ENCODE peak calls at places on chromosomes 13 and 19, in seven cellular contexts. One of them, this sample, is unnamed.

GRCh38 chr13:61880576-61881283 is 465.1 kb upstream of the PCDH20 start:
- DNase-seq in GM12878: no peak
- DNase-seq in ovary: no peak
- DNase-seq in adrenal gland: no peak
- DNase-seq in breast epithelium: no peak
- DNase-seq in CD8-positive, alpha-beta memory T cell: no peak
- DNase-seq in PC-3: peak; percentile 33
- DNase-seq in this sample: no peak

GRCh38 chr13:75355609-75356008 is 126.4 kb downstream of the TBC1D4 start:
- DNase-seq in GM12878: no peak
- DNase-seq in ovary: no peak
- DNase-seq in adrenal gland: no peak
- DNase-seq in breast epithelium: no peak
- DNase-seq in CD8-positive, alpha-beta memory T cell: no peak
- DNase-seq in PC-3: no peak
- DNase-seq in this sample: no peak

GRCh38 chr13:74886496-74886895 is 595.5 kb downstream of the TBC1D4 start:
- DNase-seq in GM12878: no peak
- DNase-seq in ovary: no peak
- DNase-seq in adrenal gland: no peak
- DNase-seq in breast epithelium: no peak
- DNase-seq in CD8-positive, alpha-beta memory T cell: no peak
- DNase-seq in PC-3: peak; percentile 80
- DNase-seq in this sample: no peak

GRCh38 chr13:93080587-93080986 is 146.0 kb upstream of the GPC6 start:
- DNase-seq in GM12878: no peak
- DNase-seq in ovary: no peak
- DNase-seq in adrenal gland: no peak
- DNase-seq in breast epithelium: no peak
- DNase-seq in CD8-positive, alpha-beta memory T cell: no peak
- DNase-seq in PC-3: peak; percentile 40
- DNase-seq in this sample: no peak

GRCh38 chr19:34314437-34315313 is 50.3 kb upstream of the GPI start:
- DNase-seq in GM12878: peak; percentile 32
- DNase-seq in ovary: no peak
- DNase-seq in adrenal gland: no peak
- DNase-seq in breast epithelium: no peak
- DNase-seq in CD8-positive, alpha-beta memory T cell: no peak
- DNase-seq in PC-3: no peak
- DNase-seq in this sample: no peak

GRCh38 chr13:27012482-27013197 is 159.0 kb downstream of the USP12 start:
- DNase-seq in GM12878: no peak
- DNase-seq in ovary: no peak
- DNase-seq in adrenal gland: no peak
- DNase-seq in breast epithelium: no peak
- DNase-seq in CD8-positive, alpha-beta memory T cell: no peak
- DNase-seq in PC-3: peak; percentile 59
- DNase-seq in this sample: no peak

GRCh38 chr19:51259348-51260245 is 8.7 kb downstream of the SIGLECL1 start:
- DNase-seq in GM12878: peak; percentile 12
- DNase-seq in ovary: no peak
- DNase-seq in adrenal gland: peak; percentile 45
- DNase-seq in breast epithelium: no peak
- DNase-seq in CD8-positive, alpha-beta memory T cell: no peak
- DNase-seq in PC-3: peak; percentile 78
- DNase-seq in this sample: peak; percentile 16

GRCh38 chr13:31038834-31039552 is 106.5 kb downstream of the TEX26 start:
- DNase-seq in GM12878: peak; percentile 84
- DNase-seq in ovary: no peak
- DNase-seq in adrenal gland: no peak
- DNase-seq in breast epithelium: no peak
- DNase-seq in CD8-positive, alpha-beta memory T cell: no peak
- DNase-seq in PC-3: peak; percentile 63
- DNase-seq in this sample: no peak

GRCh38 chr13:43884221-43884620 is 4.5 kb downstream of the LACC1 start:
- DNase-seq in GM12878: no peak
- DNase-seq in ovary: no peak
- DNase-seq in adrenal gland: no peak
- DNase-seq in breast epithelium: no peak
- DNase-seq in CD8-positive, alpha-beta memory T cell: no peak
- DNase-seq in PC-3: no peak
- DNase-seq in this sample: no peak

GRCh38 chr19:16877581-16877980 is 11.2 kb upstream of the F2RL3 start:
- DNase-seq in GM12878: no peak
- DNase-seq in ovary: no peak
- DNase-seq in adrenal gland: no peak
- DNase-seq in breast epithelium: no peak
- DNase-seq in CD8-positive, alpha-beta memory T cell: no peak
- DNase-seq in PC-3: no peak
- DNase-seq in this sample: no peak

GRCh38 chr19:41311072-41311471 is 1.1 kb downstream of the CCDC97 start:
- DNase-seq in GM12878: no peak
- DNase-seq in ovary: no peak
- DNase-seq in adrenal gland: no peak
- DNase-seq in breast epithelium: no peak
- DNase-seq in CD8-positive, alpha-beta memory T cell: no peak
- DNase-seq in PC-3: no peak
- DNase-seq in this sample: peak; percentile 8

GRCh38 chr19:44942067-44942571 is at the start of gene APOC4:
- DNase-seq in GM12878: no peak
- DNase-seq in ovary: no peak
- DNase-seq in adrenal gland: no peak
- DNase-seq in breast epithelium: no peak
- DNase-seq in CD8-positive, alpha-beta memory T cell: no peak
- DNase-seq in PC-3: no peak
- DNase-seq in this sample: no peak

GRCh38 chr19:14505488-14506239 is 9.7 kb upstream of the GIPC1 start:
- DNase-seq in GM12878: no peak
- DNase-seq in ovary: no peak
- DNase-seq in adrenal gland: peak; percentile 67
- DNase-seq in breast epithelium: peak; percentile 73
- DNase-seq in CD8-positive, alpha-beta memory T cell: peak; percentile 84
- DNase-seq in PC-3: peak; percentile 99
- DNase-seq in this sample: peak; percentile 79

GRCh38 chr13:99614465-99614885 is 113.2 kb downstream of the TM9SF2 start:
- DNase-seq in GM12878: no peak
- DNase-seq in ovary: no peak
- DNase-seq in adrenal gland: no peak
- DNase-seq in breast epithelium: peak; percentile 47
- DNase-seq in CD8-positive, alpha-beta memory T cell: no peak
- DNase-seq in PC-3: no peak
- DNase-seq in this sample: no peak

GRCh38 chr19:12987781-12988180 is 7.5 kb upstream of the NFIX start:
- DNase-seq in GM12878: no peak
- DNase-seq in ovary: no peak
- DNase-seq in adrenal gland: no peak
- DNase-seq in breast epithelium: no peak
- DNase-seq in CD8-positive, alpha-beta memory T cell: no peak
- DNase-seq in PC-3: no peak
- DNase-seq in this sample: no peak

GRCh38 chr13:32316030-32316344 is 679 bp downstream of the BRCA2 start:
- DNase-seq in GM12878: peak; percentile 66
- DNase-seq in ovary: no peak
- DNase-seq in adrenal gland: no peak
- DNase-seq in breast epithelium: no peak
- DNase-seq in CD8-positive, alpha-beta memory T cell: no peak
- DNase-seq in PC-3: no peak
- DNase-seq in this sample: no peak

GRCh38 chr13:24747248-24748151 is 16.5 kb upstream of the RNF17 start:
- DNase-seq in GM12878: no peak
- DNase-seq in ovary: no peak
- DNase-seq in adrenal gland: no peak
- DNase-seq in breast epithelium: no peak
- DNase-seq in CD8-positive, alpha-beta memory T cell: no peak
- DNase-seq in PC-3: no peak
- DNase-seq in this sample: no peak

GRCh38 chr13:85741017-85741416 is 58.2 kb downstream of the SLITRK6 start:
- DNase-seq in GM12878: no peak
- DNase-seq in ovary: no peak
- DNase-seq in adrenal gland: no peak
- DNase-seq in breast epithelium: no peak
- DNase-seq in CD8-positive, alpha-beta memory T cell: no peak
- DNase-seq in PC-3: peak; percentile 70
- DNase-seq in this sample: no peak

GRCh38 chr13:75468098-75468497 is 13.9 kb downstream of the TBC1D4 start:
- DNase-seq in GM12878: no peak
- DNase-seq in ovary: no peak
- DNase-seq in adrenal gland: no peak
- DNase-seq in breast epithelium: no peak
- DNase-seq in CD8-positive, alpha-beta memory T cell: no peak
- DNase-seq in PC-3: no peak
- DNase-seq in this sample: no peak

GRCh38 chr13:60402022-60402421 is 5.0 kb downstream of the TDRD3 start:
- DNase-seq in GM12878: no peak
- DNase-seq in ovary: no peak
- DNase-seq in adrenal gland: no peak
- DNase-seq in breast epithelium: no peak
- DNase-seq in CD8-positive, alpha-beta memory T cell: no peak
- DNase-seq in PC-3: peak; percentile 64
- DNase-seq in this sample: no peak

GRCh38 chr13:20414475-20415287 is 111.0 kb downstream of the CRYL1 start:
- DNase-seq in GM12878: no peak
- DNase-seq in ovary: no peak
- DNase-seq in adrenal gland: no peak
- DNase-seq in breast epithelium: no peak
- DNase-seq in CD8-positive, alpha-beta memory T cell: no peak
- DNase-seq in PC-3: no peak
- DNase-seq in this sample: no peak

GRCh38 chr19:33376931-33377557 is 3.5 kb downstream of the CEBPG start:
- DNase-seq in GM12878: no peak
- DNase-seq in ovary: no peak
- DNase-seq in adrenal gland: no peak
- DNase-seq in breast epithelium: no peak
- DNase-seq in CD8-positive, alpha-beta memory T cell: no peak
- DNase-seq in PC-3: peak; percentile 59
- DNase-seq in this sample: no peak

GRCh38 chr13:36998624-36999041 is 507 bp downstream of the ALG5 start:
- DNase-seq in GM12878: no peak
- DNase-seq in ovary: peak; percentile 50
- DNase-seq in adrenal gland: peak; percentile 27
- DNase-seq in breast epithelium: no peak
- DNase-seq in CD8-positive, alpha-beta memory T cell: peak; percentile 56
- DNase-seq in PC-3: no peak
- DNase-seq in this sample: no peak

GRCh38 chr13:50131998-50132936 is 117.0 kb downstream of the KCNRG start:
- DNase-seq in GM12878: no peak
- DNase-seq in ovary: no peak
- DNase-seq in adrenal gland: no peak
- DNase-seq in breast epithelium: no peak
- DNase-seq in CD8-positive, alpha-beta memory T cell: peak; percentile 44
- DNase-seq in PC-3: no peak
- DNase-seq in this sample: no peak

GRCh38 chr13:45292176-45292575 is 48.8 kb downstream of the TPT1 start:
- DNase-seq in GM12878: no peak
- DNase-seq in ovary: no peak
- DNase-seq in adrenal gland: no peak
- DNase-seq in breast epithelium: no peak
- DNase-seq in CD8-positive, alpha-beta memory T cell: no peak
- DNase-seq in PC-3: peak; percentile 70
- DNase-seq in this sample: no peak

GRCh38 chr13:36432106-36432544 is at the start of gene CCNA1:
- DNase-seq in GM12878: no peak
- DNase-seq in ovary: peak; percentile 24
- DNase-seq in adrenal gland: peak; percentile 27
- DNase-seq in breast epithelium: no peak
- DNase-seq in CD8-positive, alpha-beta memory T cell: no peak
- DNase-seq in PC-3: peak; percentile 46
- DNase-seq in this sample: no peak

GRCh38 chr13:49908637-49909036 is 27.5 kb downstream of the SPRYD7 start:
- DNase-seq in GM12878: no peak
- DNase-seq in ovary: no peak
- DNase-seq in adrenal gland: no peak
- DNase-seq in breast epithelium: no peak
- DNase-seq in CD8-positive, alpha-beta memory T cell: no peak
- DNase-seq in PC-3: no peak
- DNase-seq in this sample: no peak

GRCh38 chr13:41700790-41701310 is 243.5 kb downstream of the RGCC start:
- DNase-seq in GM12878: no peak
- DNase-seq in ovary: no peak
- DNase-seq in adrenal gland: peak; percentile 54
- DNase-seq in breast epithelium: no peak
- DNase-seq in CD8-positive, alpha-beta memory T cell: no peak
- DNase-seq in PC-3: peak; percentile 85
- DNase-seq in this sample: no peak

GRCh38 chr19:2973229-2973628 is 4.1 kb upstream of the TLE6 start:
- DNase-seq in GM12878: no peak
- DNase-seq in ovary: no peak
- DNase-seq in adrenal gland: no peak
- DNase-seq in breast epithelium: no peak
- DNase-seq in CD8-positive, alpha-beta memory T cell: no peak
- DNase-seq in PC-3: no peak
- DNase-seq in this sample: no peak

GRCh38 chr19:52007436-52007804 is 591 bp downstream of the ZNF615 start:
- DNase-seq in GM12878: no peak
- DNase-seq in ovary: no peak
- DNase-seq in adrenal gland: no peak
- DNase-seq in breast epithelium: no peak
- DNase-seq in CD8-positive, alpha-beta memory T cell: no peak
- DNase-seq in PC-3: no peak
- DNase-seq in this sample: no peak

GRCh38 chr19:1860133-1860775 is 3.1 kb downstream of the KLF16 start:
- DNase-seq in GM12878: no peak
- DNase-seq in ovary: peak; percentile 82
- DNase-seq in adrenal gland: no peak
- DNase-seq in breast epithelium: peak; percentile 72
- DNase-seq in CD8-positive, alpha-beta memory T cell: peak; percentile 80
- DNase-seq in PC-3: no peak
- DNase-seq in this sample: peak; percentile 82
- H3K4me1 ChIP-seq in GM12878: peaks cover 7% of the 10 kb centered on the region
- H3K4me1 ChIP-seq in ovary: peaks cover 31% of the 10 kb centered on the region
- H3K4me1 ChIP-seq in adrenal gland: peaks cover 61% of the 10 kb centered on the region
- H3K4me1 ChIP-seq in breast epithelium: peaks cover 26% of the 10 kb centered on the region
- H3K4me1 ChIP-seq in CD8-positive, alpha-beta memory T cell: peaks cover 56% of the 10 kb centered on the region
- H3K4me1 ChIP-seq in PC-3: peaks cover 17% of the 10 kb centered on the region
- H3K4me1 ChIP-seq in this sample: peaks cover 56% of the 10 kb centered on the region

GRCh38 chr19:6223461-6224307 is 56.1 kb downstream of the MLLT1 start:
- DNase-seq in GM12878: no peak
- DNase-seq in ovary: peak; percentile 51
- DNase-seq in adrenal gland: no peak
- DNase-seq in breast epithelium: no peak
- DNase-seq in CD8-positive, alpha-beta memory T cell: peak; percentile 40
- DNase-seq in PC-3: no peak
- DNase-seq in this sample: no peak
- H3K36me3 ChIP-seq in GM12878: peaks cover 52% of the 10 kb centered on the region
- H3K36me3 ChIP-seq in ovary: no peaks in the 10 kb centered on the region
- H3K36me3 ChIP-seq in adrenal gland: peaks cover 29% of the 10 kb centered on the region
- H3K36me3 ChIP-seq in breast epithelium: no peaks in the 10 kb centered on the region
- H3K36me3 ChIP-seq in CD8-positive, alpha-beta memory T cell: no peaks in the 10 kb centered on the region
- H3K36me3 ChIP-seq in PC-3: peaks cover 13% of the 10 kb centered on the region
- H3K36me3 ChIP-seq in this sample: no peaks in the 10 kb centered on the region

GRCh38 chr13:112532837-112533745 is 54.9 kb downstream of the TUBGCP3 start:
- DNase-seq in GM12878: no peak
- DNase-seq in ovary: no peak
- DNase-seq in adrenal gland: no peak
- DNase-seq in breast epithelium: no peak
- DNase-seq in CD8-positive, alpha-beta memory T cell: no peak
- DNase-seq in PC-3: no peak
- DNase-seq in this sample: no peak
- H3K4me3 ChIP-seq in GM12878: no peak overlapping the region
- H3K4me3 ChIP-seq in ovary: no peak overlapping the region
- H3K4me3 ChIP-seq in adrenal gland: no peak overlapping the region
- H3K4me3 ChIP-seq in breast epithelium: no peak overlapping the region
- H3K4me3 ChIP-seq in CD8-positive, alpha-beta memory T cell: no peak overlapping the region
- H3K4me3 ChIP-seq in PC-3: no peak overlapping the region
- H3K4me3 ChIP-seq in this sample: no peak overlapping the region

GRCh38 chr19:5131866-5132561 is 163.1 kb downstream of the KDM4B start:
- DNase-seq in GM12878: no peak
- DNase-seq in ovary: no peak
- DNase-seq in adrenal gland: no peak
- DNase-seq in breast epithelium: peak; percentile 46
- DNase-seq in CD8-positive, alpha-beta memory T cell: no peak
- DNase-seq in PC-3: peak; percentile 76
- DNase-seq in this sample: peak; percentile 29
- H3K4me1 ChIP-seq in GM12878: peaks cover 50% of the 10 kb centered on the region
- H3K4me1 ChIP-seq in ovary: peaks cover 22% of the 10 kb centered on the region
- H3K4me1 ChIP-seq in adrenal gland: peaks cover 22% of the 10 kb centered on the region
- H3K4me1 ChIP-seq in breast epithelium: peaks cover 6% of the 10 kb centered on the region
- H3K4me1 ChIP-seq in CD8-positive, alpha-beta memory T cell: peaks cover 28% of the 10 kb centered on the region
- H3K4me1 ChIP-seq in PC-3: peaks cover 7% of the 10 kb centered on the region
- H3K4me1 ChIP-seq in this sample: peaks cover 32% of the 10 kb centered on the region

This sample was measured in naive thymus-derived CD4-positive, alpha-beta T cell.